ENCODE peak calls at places on chromosomes 16 and 17, in nine cellular contexts. D is neural crest cell; R is CD8-positive, alpha-beta T cell; O is HCT116; T is mesothelial cell of epicardium; G is cardiac muscle cell; J is GM13977; V is foreskin fibroblast; X is body of pancreas. F is an unnamed sample.

GRCh38 chr17:58671969-58672368 is 19.9 kb downstream of the TEX14 start:
- DNase-seq in D (no peak), R (no peak), O (no peak), T (no peak), G (no peak), J (no peak), V (no peak), X (no peak), F (peak)

GRCh38 chr16:73365010-73365409 is 317.1 kb upstream of the ZFHX3 start:
- DNase-seq in D (no peak), R (no peak), O (no peak), T (peak), G (peak), J (no peak), V (no peak), X (peak), F (peak)

GRCh38 chr17:65099941-65100315 is 37.2 kb upstream of the RGS9 start:
- DNase-seq in D (no peak), R (peak), O (peak), T (no peak), G (peak), J (peak), V (no peak), X (peak), F (no peak)

GRCh38 chr17:15273141-15273793 is 8.1 kb upstream of the PMP22 start:
- DNase-seq in D (no peak), R (no peak), O (no peak), T (no peak), G (peak), J (no peak), V (peak), X (no peak), F (no peak)

GRCh38 chr16:51164167-51164566 is 13.1 kb upstream of the SALL1 start:
- DNase-seq in D (no peak), R (no peak), O (no peak), T (no peak), G (no peak), J (no peak), V (peak), X (no peak), F (no peak)

GRCh38 chr17:46262271-46262670 is 32.7 kb upstream of the LRRC37A start:
- DNase-seq in D (no peak), R (no peak), O (no peak), T (no peak), G (no peak), J (no peak), V (no peak), X (no peak), F (no peak)

GRCh38 chr16:28063611-28064061 is at the start of gene GSG1L:
- DNase-seq in D (no peak), R (no peak), O (no peak), T (no peak), G (no peak), J (peak), V (no peak), X (no peak), F (peak)

GRCh38 chr17:43125967-43126910 is 1.1 kb upstream of the BRCA1 start:
- DNase-seq in D (no peak), R (no peak), O (no peak), T (no peak), G (no peak), J (peak), V (no peak), X (no peak), F (no peak)

GRCh38 chr16:71794018-71794417 is 14.6 kb downstream of the AP1G1 start:
- DNase-seq in D (no peak), R (no peak), O (no peak), T (no peak), G (no peak), J (no peak), V (no peak), X (no peak), F (no peak)

GRCh38 chr16:72172105-72173034 is at the start of gene PMFBP1:
- DNase-seq in D (no peak), R (no peak), O (no peak), T (no peak), G (peak), J (peak), V (peak), X (peak), F (no peak)

GRCh38 chr16:85416267-85417109 is 196.6 kb upstream of the GSE1 start:
- DNase-seq in D (peak), R (peak), O (peak), T (peak), G (peak), J (peak), V (no peak), X (peak), F (peak)

GRCh38 chr16:80318107-80318506 is 222.7 kb upstream of the DYNLRB2 start:
- DNase-seq in D (no peak), R (no peak), O (no peak), T (no peak), G (no peak), J (no peak), V (no peak), X (no peak), F (no peak)

GRCh38 chr16:80314042-80314441 is 226.8 kb upstream of the DYNLRB2 start:
- DNase-seq in D (no peak), R (no peak), O (no peak), T (no peak), G (no peak), J (no peak), V (no peak), X (no peak), F (no peak)

GRCh38 chr16:80323187-80323807 is 217.5 kb upstream of the DYNLRB2 start:
- DNase-seq in D (no peak), R (no peak), O (no peak), T (no peak), G (no peak), J (no peak), V (no peak), X (no peak), F (no peak)

GRCh38 chr16:80319181-80319580 is 221.6 kb upstream of the DYNLRB2 start:
- DNase-seq in D (no peak), R (no peak), O (no peak), T (no peak), G (no peak), J (no peak), V (no peak), X (no peak), F (no peak)

GRCh38 chr16:80317132-80318098 is 223.4 kb upstream of the DYNLRB2 start:
- DNase-seq in D (no peak), R (no peak), O (no peak), T (no peak), G (no peak), J (no peak), V (no peak), X (no peak), F (peak)
- TF ChIP-seq CTCF in D (peak), R (no peak), O (no peak), T (no peak), G (no peak), J (no peak), V (peak), X (no peak), F (peak)

DNA sequence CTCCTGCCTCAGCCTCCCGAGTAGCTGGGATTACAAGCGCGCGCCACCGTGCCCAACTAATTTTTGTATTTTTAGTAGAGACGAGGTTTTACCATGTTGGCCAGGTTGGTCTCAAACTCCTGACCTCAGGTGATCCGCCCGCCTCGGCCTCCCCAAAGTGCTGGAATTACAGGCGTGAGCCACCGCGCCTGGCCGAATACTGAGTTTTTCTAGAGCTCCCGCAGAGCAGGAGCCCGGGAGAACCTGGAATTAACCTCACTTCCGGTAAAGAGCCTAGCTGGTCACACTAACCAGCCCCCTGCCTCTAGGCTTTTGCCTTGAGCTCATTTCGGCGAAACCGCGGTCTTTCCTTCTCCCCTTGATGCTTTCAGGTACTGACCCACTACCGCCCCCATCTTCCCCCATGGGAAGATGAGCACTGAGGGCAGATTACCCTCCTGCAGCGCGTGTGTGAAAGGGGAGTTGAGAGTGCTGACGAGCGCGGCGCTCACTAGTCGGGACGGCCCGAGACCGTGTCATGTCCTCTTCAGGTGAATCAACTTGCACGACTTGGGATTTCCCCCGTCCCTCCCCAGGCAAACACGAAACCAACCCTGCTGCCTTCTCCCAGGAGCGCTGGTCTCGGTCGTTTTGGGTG is 743 bp upstream of the NEK8 start:
- DNase-seq in D (peak), R (peak), O (peak), T (no peak), G (peak), J (peak), V (peak), X (peak), F (peak)
- TF ChIP-seq CTCF in D (peak), R (no peak), O (peak), T (peak), G (peak), J (peak), V (peak), X (no peak), F (no peak)

DNA sequence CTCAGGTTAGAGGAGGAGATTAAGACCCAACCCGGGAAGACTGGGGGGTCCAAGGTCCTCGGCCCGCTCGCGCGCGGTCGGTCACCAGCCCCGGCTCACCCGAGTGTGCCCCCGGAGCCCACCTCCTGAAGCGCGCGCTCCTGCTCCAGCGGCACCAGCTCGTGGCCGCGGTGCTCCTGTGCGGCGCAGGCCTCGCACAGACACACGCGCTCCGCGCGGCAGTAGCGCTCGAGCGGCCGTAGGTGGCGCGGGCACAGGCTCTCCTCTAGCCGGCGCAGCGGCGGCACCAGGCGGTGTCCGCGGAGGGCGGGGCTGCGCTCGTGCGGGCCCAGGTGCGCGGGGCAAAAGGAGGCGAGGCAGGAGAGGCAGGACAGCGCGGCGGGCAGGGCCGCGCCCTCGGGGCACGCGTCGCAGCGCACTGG is 618 bp downstream of the TRIM47 start:
- DNase-seq in D (peak), R (peak), O (no peak), T (peak), G (peak), J (peak), V (peak), X (peak), F (peak)
- TF ChIP-seq CTCF in D (peak), R (peak), O (peak), T (peak), G (peak), J (peak), V (peak), X (peak), F (no peak)

DNA sequence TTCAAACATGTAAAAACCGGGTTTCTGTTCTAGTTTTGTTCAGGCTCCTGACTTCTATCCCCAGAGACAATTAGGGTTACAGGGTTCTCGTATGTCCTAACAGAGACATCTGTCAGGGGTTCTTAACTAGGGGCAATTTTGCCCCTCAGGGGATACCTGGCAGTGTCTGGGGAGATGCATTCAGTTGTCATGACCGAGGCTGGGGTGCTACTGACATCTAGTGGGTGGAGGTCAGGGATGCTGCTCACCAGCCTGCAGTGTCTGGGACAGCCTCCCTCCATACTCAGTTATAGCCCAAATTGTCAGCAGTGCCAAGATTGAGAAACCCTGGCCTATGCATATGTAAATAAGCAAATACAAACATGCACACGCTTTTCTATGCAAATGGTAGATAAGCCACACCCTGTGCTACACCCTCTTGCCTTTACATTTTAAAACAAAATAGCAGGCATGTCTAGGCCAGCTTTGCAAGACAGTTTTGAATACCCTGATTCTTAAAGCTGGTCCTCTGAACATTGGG is 37.4 kb downstream of the CLEC16A start:
- DNase-seq in D (no peak), R (no peak), O (peak), T (no peak), G (no peak), J (peak), V (no peak), X (no peak), F (peak)
- TF ChIP-seq CTCF in D (peak), R (no peak), O (peak), T (no peak), G (peak), J (peak), V (peak), X (no peak), F (no peak)

DNA sequence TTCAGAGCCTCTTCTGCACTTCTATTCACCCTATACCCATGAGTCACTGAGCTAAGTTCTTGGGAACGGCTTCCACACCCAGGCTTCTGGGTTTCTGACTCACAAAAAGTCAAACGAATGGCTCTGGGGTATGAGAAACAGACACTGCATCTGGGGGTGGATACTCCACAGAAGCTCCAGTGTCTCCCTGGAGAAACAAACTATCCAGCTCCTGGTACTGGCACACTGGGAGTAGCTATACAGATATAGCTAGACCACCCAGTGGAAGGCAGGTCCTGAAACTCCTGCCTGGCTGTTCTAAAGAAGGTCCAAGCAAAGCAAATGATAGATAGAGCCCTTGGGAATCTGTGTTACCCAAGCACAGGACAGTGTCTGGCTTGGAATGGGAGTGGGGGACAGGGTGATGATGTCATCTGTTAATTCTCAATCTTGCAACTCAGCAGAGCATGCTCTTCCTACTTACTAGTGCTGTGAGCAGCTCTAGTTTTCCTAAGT is 6.9 kb downstream of the MMP28 start:
- DNase-seq in D (no peak), R (no peak), O (no peak), T (no peak), G (peak), J (no peak), V (peak), X (no peak), F (no peak)
- TF ChIP-seq CTCF in D (no peak), R (no peak), O (no peak), T (no peak), G (no peak), J (no peak), V (no peak), X (no peak), F (no peak)

F was measured in glutamatergic neuron.